ENCODE peak calls at places on chromosomes 3 and 15, in four cellular contexts. G, L, E and Y are unnamed samples.

GRCh38 chr3:12708584-12709192 is 44.8 kb upstream of the RAF1 start:
- DNase-seq in G (no peak), L (no peak), E (peak), Y (no peak)

GRCh38 chr3:12147263-12147780 is 11.4 kb downstream of the TIMP4 start:
- DNase-seq in G (no peak), L (no peak), E (no peak), Y (no peak)

GRCh38 chr3:42846682-42847522 is 28.8 kb downstream of the CYP8B1 start:
- DNase-seq in G (no peak), L (no peak), E (no peak), Y (no peak)

GRCh38 chr3:126394179-126394976 is at the start of gene CFAP100:
- DNase-seq in G (peak), L (peak), E (peak), Y (peak)

GRCh38 chr3:125219261-125219701 is 6.7 kb upstream of the SLC12A8 start:
- DNase-seq in G (no peak), L (no peak), E (no peak), Y (no peak)

GRCh38 chr3:124333931-124334640 is 342.2 kb upstream of the ROPN1 start:
- DNase-seq in G (peak), L (no peak), E (no peak), Y (no peak)

GRCh38 chr15:93130111-93130510 is 41.1 kb upstream of the RGMA start:
- DNase-seq in G (no peak), L (no peak), E (no peak), Y (no peak)

GRCh38 chr3:85475346-85475745 is 516.6 kb downstream of the CADM2 start:
- DNase-seq in G (no peak), L (no peak), E (no peak), Y (no peak)

GRCh38 chr3:21477896-21478295 is 273.1 kb downstream of the ZNF385D start:
- DNase-seq in G (no peak), L (no peak), E (no peak), Y (no peak)

GRCh38 chr3:111688190-111688800 is 93.1 kb upstream of the ZBED2 start:
- DNase-seq in G (no peak), L (no peak), E (no peak), Y (no peak)

GRCh38 chr3:38579146-38579545 is 70.3 kb downstream of the SCN5A start:
- DNase-seq in G (peak), L (no peak), E (no peak), Y (peak)

GRCh38 chr3:45123841-45124269 is 22.3 kb downstream of the CDCP1 start:
- DNase-seq in G (peak), L (no peak), E (peak), Y (peak)

GRCh38 chr15:50135123-50135541 is 16.1 kb upstream of the ATP8B4 start:
- DNase-seq in G (no peak), L (no peak), E (peak), Y (no peak)

GRCh38 chr3:153614563-153614962 is 452.5 kb downstream of the RAP2B start:
- DNase-seq in G (no peak), L (no peak), E (peak), Y (no peak)

DNA sequence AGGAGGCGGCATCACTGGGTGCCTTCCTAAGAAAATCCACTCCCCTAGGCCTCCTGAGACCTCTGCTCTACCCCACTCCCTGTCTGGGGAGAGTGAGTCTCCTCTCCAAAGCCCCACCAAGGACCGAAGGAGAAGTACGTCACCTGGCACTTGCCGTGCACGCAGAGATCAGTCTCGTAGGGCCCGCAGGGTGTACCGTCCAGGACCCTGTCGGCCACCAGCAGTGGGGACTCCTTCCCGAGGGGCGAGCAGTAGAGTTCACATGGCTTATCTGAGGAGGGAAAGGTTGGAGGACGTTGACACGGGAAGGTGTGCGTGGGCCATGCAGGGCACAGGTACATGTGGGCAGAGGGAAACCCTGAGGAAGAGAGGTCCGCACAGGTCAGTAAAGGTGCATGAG is 232.9 kb downstream of the ADAMTS17 start:
- DNase-seq in G (no peak), L (no peak), E (no peak), Y (no peak)
- H3K23ac ChIP-seq in G (no peak), L (no peak), E (no peak), Y (no peak)

GRCh38 chr15:89226359-89227221 is 5.2 kb upstream of the RLBP1 start:
- DNase-seq in G (no peak), L (no peak), E (no peak), Y (no peak)

GRCh38 chr15:89227425-89227824 is 6.0 kb upstream of the RLBP1 start:
- DNase-seq in G (peak), L (no peak), E (no peak), Y (no peak)

GRCh38 chr15:89225588-89225987 is 4.2 kb upstream of the RLBP1 start:
- DNase-seq in G (no peak), L (no peak), E (no peak), Y (no peak)

GRCh38 chr15:89231832-89232231 is 10.5 kb upstream of the RLBP1 start:
- DNase-seq in G (no peak), L (no peak), E (no peak), Y (no peak)

DNA sequence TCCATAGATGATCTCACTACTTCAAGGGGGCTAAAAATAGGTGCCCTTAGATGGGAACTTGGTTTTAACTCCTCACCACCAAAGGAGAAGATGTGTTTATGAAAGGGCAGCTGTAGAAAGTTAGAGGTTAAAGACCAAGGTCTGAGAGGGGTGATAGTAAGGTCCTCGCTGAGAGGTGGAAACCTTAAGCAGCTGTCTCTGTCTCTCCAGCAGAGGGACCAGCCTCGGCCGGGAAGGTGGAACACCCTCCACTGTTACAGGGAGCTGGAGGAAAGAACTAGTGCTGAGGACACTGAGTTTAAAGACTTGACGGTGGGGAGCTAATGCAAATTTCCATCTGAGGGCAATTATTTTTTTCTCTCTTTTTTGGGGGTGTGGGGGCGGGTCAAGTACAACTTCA is 8.9 kb upstream of the RLBP1 start:
- DNase-seq in G (no peak), L (no peak), E (peak), Y (no peak)
- H3K23ac ChIP-seq in G (no peak), L (no peak), E (no peak), Y (no peak)

GRCh38 chr3:149417174-149417573 is 39.7 kb upstream of the TM4SF1 start:
- DNase-seq in G (no peak), L (no peak), E (no peak), Y (no peak)
- H3K23ac ChIP-seq in G (no peak), L (no peak), E (no peak), Y (no peak)

GRCh38 chr15:71800835-71801745 is 9.3 kb upstream of the NR2E3 start:
- DNase-seq in G (peak), L (peak), E (peak), Y (peak)
- H3K23ac ChIP-seq in G (no peak), L (no peak), E (no peak), Y (no peak)

DNA sequence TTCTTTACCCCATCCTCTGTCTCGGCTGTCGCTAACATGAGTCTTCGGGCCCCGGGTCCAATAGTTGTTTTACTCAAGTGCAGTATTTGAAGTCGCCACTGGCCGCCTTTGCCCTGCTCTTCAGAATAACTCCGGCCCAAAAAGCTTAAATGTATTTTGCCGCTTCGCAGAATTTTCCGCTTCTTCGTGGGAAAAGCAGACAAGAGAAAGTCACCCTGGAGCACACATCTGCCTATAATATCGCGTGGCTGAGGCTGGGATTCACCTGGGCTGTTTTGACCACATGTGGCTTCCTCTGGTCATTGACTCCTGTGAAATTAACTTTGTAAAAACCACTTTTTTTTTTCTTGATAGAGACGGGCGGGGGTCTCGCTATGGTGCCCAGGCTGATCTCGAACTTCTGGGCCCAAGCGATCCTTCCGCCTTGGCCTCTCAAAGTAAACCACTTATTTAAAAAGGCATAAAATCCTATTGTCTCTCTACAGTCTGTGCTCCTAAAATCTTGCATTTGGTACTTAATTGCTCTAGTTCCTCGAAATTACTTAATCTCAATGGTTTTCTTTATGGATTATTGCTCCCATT is 707 bp downstream of the CNOT10 start:
- DNase-seq in G (no peak), L (peak), E (no peak), Y (no peak)
- H3K23ac ChIP-seq in G (no peak), L (peak), E (no peak), Y (no peak)

GRCh38 chr15:74398183-74398582 is 30.7 kb upstream of the CYP11A1 start:
- DNase-seq in G (no peak), L (no peak), E (no peak), Y (no peak)
- H3K23ac ChIP-seq in G (no peak), L (no peak), E (no peak), Y (no peak)

DNA sequence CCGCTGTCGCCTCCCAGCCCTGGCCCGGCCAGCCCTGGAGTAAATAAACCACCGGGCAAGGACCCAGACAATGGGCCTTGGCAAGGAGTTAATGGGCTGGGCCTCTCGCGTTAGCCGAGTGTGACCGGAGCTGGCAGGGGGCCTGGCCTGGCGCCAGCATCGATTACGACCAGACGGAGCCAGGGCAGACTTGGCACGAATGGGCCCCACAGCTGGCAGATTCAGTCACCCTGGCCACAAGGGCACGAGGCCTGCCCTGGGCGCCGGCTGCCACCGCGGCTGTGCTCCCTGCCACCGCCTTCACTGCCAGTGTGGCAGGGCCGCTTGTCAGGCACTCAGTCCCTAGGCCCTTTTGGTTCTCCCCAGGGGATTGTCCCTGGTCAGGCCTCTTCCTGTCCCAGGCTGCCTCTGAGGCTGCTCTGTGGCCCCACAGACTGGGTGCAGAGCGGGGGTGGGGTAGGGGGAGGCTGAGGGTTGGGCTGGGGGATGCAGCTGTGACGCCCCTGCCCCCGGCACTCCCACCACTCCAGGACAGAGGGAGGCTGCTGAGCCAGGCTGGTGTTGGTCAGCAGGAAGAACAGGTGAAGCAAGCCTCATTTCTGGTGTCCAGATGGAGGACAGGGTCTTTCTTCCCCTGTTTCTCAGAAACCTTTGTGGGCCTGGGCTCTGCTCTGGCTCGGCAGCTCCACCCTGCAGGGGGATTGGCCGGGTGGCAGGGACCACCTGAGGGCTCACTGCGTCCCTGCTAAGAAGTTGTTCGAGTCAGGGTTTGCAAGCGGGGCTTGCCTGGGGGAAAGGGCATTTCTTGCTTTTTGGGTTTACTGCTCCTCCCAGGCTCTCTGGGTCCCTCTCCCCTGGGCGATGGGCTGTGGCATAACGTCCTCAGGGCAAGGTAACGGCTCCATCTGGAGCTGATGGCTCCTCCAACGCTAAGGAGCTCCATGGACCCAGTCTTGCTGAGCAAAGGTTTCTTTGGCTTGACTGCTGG is 30.5 kb upstream of the SRP14 start:
- DNase-seq in G (peak), L (no peak), E (no peak), Y (no peak)
- H3K23ac ChIP-seq in G (no peak), L (peak), E (no peak), Y (no peak)

GRCh38 chr3:117735481-117736101 is 1026.0 kb downstream of the TUSC7 start:
- DNase-seq in G (no peak), L (no peak), E (peak), Y (no peak)
- H3K23ac ChIP-seq in G (no peak), L (no peak), E (no peak), Y (no peak)

GRCh38 chr3:180910823-180911222 is 1.6 kb upstream of the FXR1 start:
- DNase-seq in G (no peak), L (no peak), E (no peak), Y (no peak)
- H3K23ac ChIP-seq in G (no peak), L (no peak), E (no peak), Y (no peak)